ENCODE peak calls at places on chromosomes 12 and 14, in ten cellular contexts. C is nucleus accumbens; B is GM04504; F is esophagus muscularis mucosa; R is Ammon's horn; W is IMR-90; U is effector CD4-positive, alpha-beta T cell; Q is heart right ventricle; H is stimulated activated naive CD8-positive, alpha-beta T cell treated with anti-CD3 and anti-CD28 coated beads, Interleukin-15, Interleukin-2, amounts not matched to agents 100 U/mL and 50 U/mL, for 24 hours; J is hepatocyte. E is an unnamed sample.

GRCh38 chr12:51926064-51926632 is 18.8 kb downstream of the ACVRL1 start:
- DNase-seq in F (no peak), C (no peak), H (no peak), B (no peak), U (no peak), R (no peak), Q (no peak), W (no peak), J (no peak), E (peak; percentile 67)

GRCh38 chr14:50920482-50921225 is 23.6 kb downstream of the PYGL start:
- DNase-seq in H (no peak), R (no peak), F (peak; percentile 68), C (no peak), Q (no peak), U (no peak), B (peak; percentile 70), J (no peak), W (peak; percentile 90), E (no peak)

GRCh38 chr14:64541261-64541970 is 875 bp downstream of the HSPA2 start:
- DNase-seq in J (no peak), H (no peak), Q (peak; percentile 11), U (no peak), B (no peak), W (no peak), C (peak; percentile 23), F (no peak), R (peak; percentile 33), E (peak; percentile 36)

GRCh38 chr12:66898700-66899469 is 220.0 kb upstream of the GRIP1 start:
- DNase-seq in F (no peak), W (no peak), U (no peak), Q (no peak), J (no peak), C (no peak), H (no peak), B (no peak), R (no peak), E (no peak)

GRCh38 chr14:22479781-22480464 is 109.1 kb downstream of the DAD1 start:
- DNase-seq in C (no peak), B (no peak), W (no peak), J (no peak), Q (no peak), H (no peak), R (no peak), F (no peak), U (no peak), E (no peak)

GRCh38 chr14:85974602-85975001 is 444.7 kb downstream of the FLRT2 start:
- DNase-seq in H (no peak), F (no peak), W (no peak), B (no peak), U (no peak), Q (no peak), C (no peak), R (no peak), J (no peak), E (no peak)

GRCh38 chr14:69921052-69921451 is 41.8 kb downstream of the SMOC1 start:
- DNase-seq in R (no peak), W (peak; percentile 92), F (no peak), U (no peak), Q (no peak), B (no peak), H (no peak), C (no peak), J (peak; percentile 24), E (no peak)

GRCh38 chr14:34174973-34175372 is 224.1 kb upstream of the EGLN3 start:
- DNase-seq in J (no peak), U (no peak), Q (no peak), B (no peak), H (no peak), F (no peak), C (no peak), W (no peak), R (no peak), E (no peak)

GRCh38 chr12:91662021-91662420 is 479.4 kb upstream of the DCN start:
- DNase-seq in F (no peak), J (no peak), C (no peak), U (no peak), R (no peak), Q (no peak), B (no peak), W (no peak), H (no peak), E (no peak)

GRCh38 chr14:104519721-104520120 is 59.8 kb upstream of the C14orf180 start:
- DNase-seq in H (no peak), B (no peak), U (no peak), C (no peak), R (no peak), F (no peak), Q (no peak), W (no peak), J (no peak), E (peak; percentile 3)

GRCh38 chr12:29148065-29148957 is 767 bp upstream of the FAR2 start:
- DNase-seq in Q (peak; percentile 52), C (peak; percentile 43), B (no peak), H (no peak), R (no peak), W (no peak), J (peak; percentile 19), U (no peak), F (no peak), E (peak; percentile 62)

GRCh38 chr12:116707751-116708150 is 30.1 kb downstream of the SPRING1 start:
- DNase-seq in J (no peak), U (no peak), W (no peak), H (no peak), Q (no peak), F (no peak), B (no peak), R (no peak), C (no peak), E (no peak)

GRCh38 chr14:68250950-68251765 is 431.6 kb downstream of the RAD51B start:
- DNase-seq in R (no peak), F (no peak), J (no peak), B (no peak), H (no peak), C (no peak), W (no peak), U (no peak), Q (no peak), E (no peak)

GRCh38 chr12:76375939-76376338 is 27.7 kb upstream of the BBS10 start:
- DNase-seq in C (no peak), F (no peak), R (peak; percentile 5), J (no peak), U (no peak), Q (no peak), H (no peak), B (no peak), W (peak; percentile 2), E (no peak)

GRCh38 chr12:53495903-53496751 is 3.1 kb downstream of the MAP3K12 start:
- DNase-seq in B (peak; percentile 48), R (peak; percentile 64), C (peak; percentile 22), J (peak; percentile 89), F (no peak), U (no peak), W (peak; percentile 85), H (no peak), Q (peak; percentile 61), E (peak; percentile 74)

GRCh38 chr12:132881853-132882252 is 5.6 kb downstream of the CHFR start:
- DNase-seq in U (no peak), Q (no peak), J (no peak), R (no peak), B (no peak), H (no peak), F (no peak), W (peak; percentile 78), C (no peak), E (no peak)

GRCh38 chr14:35122696-35123387 is 490 bp downstream of the PRORP start:
- DNase-seq in B (no peak), F (no peak), J (peak; percentile 62), Q (no peak), H (peak; percentile 12), W (peak; percentile 59), R (no peak), U (no peak), C (no peak), E (no peak)

GRCh38 chr12:88298761-88299242 is 156.7 kb downstream of the TMTC3 start:
- DNase-seq in J (no peak), C (peak; percentile 6), R (no peak), W (peak; percentile 73), U (no peak), B (peak; percentile 59), F (no peak), Q (no peak), H (peak; percentile 9), E (no peak)

GRCh38 chr14:88503754-88504406 is 50.9 kb downstream of the PTPN21 start:
- DNase-seq in J (no peak), F (no peak), W (no peak), B (no peak), C (no peak), H (no peak), Q (no peak), U (no peak), R (no peak), E (no peak)

GRCh38 chr12:132620893-132621656 is 2.5 kb downstream of the P2RX2 start:
- DNase-seq in B (no peak), H (no peak), R (no peak), C (no peak), W (no peak), Q (no peak), J (no peak), F (no peak), U (no peak), E (no peak)

E was measured in left cardiac atrium.